ENCODE peak calls at places on chromosome 5, in eight cellular contexts. C, V, H, U, I, B, O and E are unnamed samples.

GRCh38 chr5:61964199-61964598 is 341.8 kb upstream of the KIF2A start:
- DNase-seq in I (no peak), H (no peak), B (no peak), C (no peak), U (no peak), V (peak; percentile 19), O (no peak), E (no peak)

GRCh38 chr5:159427180-159428012 is 97.1 kb upstream of the IL12B start:
- DNase-seq in V (no peak), H (no peak), U (no peak), O (no peak), I (no peak), B (no peak), C (no peak), E (no peak)

GRCh38 chr5:119336846-119337564 is 18.8 kb upstream of the TNFAIP8 start:
- DNase-seq in B (no peak), C (no peak), H (no peak), V (no peak), O (no peak), U (peak; percentile 65), I (no peak), E (no peak)

GRCh38 chr5:156367602-156368001 is 40.6 kb downstream of the SGCD start:
- DNase-seq in H (no peak), O (no peak), C (no peak), V (peak; percentile 98), I (no peak), U (no peak), B (no peak), E (no peak)

GRCh38 chr5:98231089-98231488 is 542.4 kb upstream of the RGMB start:
- DNase-seq in U (no peak), I (no peak), H (no peak), O (no peak), B (no peak), V (no peak), C (no peak), E (no peak)

GRCh38 chr5:17014686-17015085 is 78.6 kb upstream of the MYO10 start:
- DNase-seq in U (no peak), B (no peak), O (no peak), V (no peak), H (no peak), I (no peak), C (no peak), E (no peak)

GRCh38 chr5:119395080-119395836 is 39.4 kb downstream of the TNFAIP8 start:
- DNase-seq in O (no peak), C (no peak), V (no peak), I (no peak), H (no peak), B (no peak), U (no peak), E (no peak)

GRCh38 chr5:137203011-137203632 is 296.0 kb downstream of the SPOCK1 start:
- DNase-seq in C (peak; percentile 50), U (no peak), O (no peak), V (no peak), H (no peak), I (no peak), B (no peak), E (no peak)

GRCh38 chr5:178428341-178429155 is 161.6 kb downstream of the COL23A1 start:
- DNase-seq in C (no peak), V (no peak), H (no peak), O (no peak), I (no peak), U (no peak), B (no peak), E (peak; percentile 28)

GRCh38 chr5:35229076-35230042 is 928 bp downstream of the PRLR start:
- DNase-seq in H (no peak), C (peak; percentile 93), V (peak; percentile 8), I (peak; percentile 3), U (no peak), B (no peak), O (no peak), E (peak; percentile 54)

GRCh38 chr5:159456722-159457462 is 126.6 kb upstream of the IL12B start:
- DNase-seq in H (peak; percentile 24), I (no peak), V (peak; percentile 62), U (no peak), O (no peak), B (no peak), C (peak; percentile 36), E (no peak)

GRCh38 chr5:33933723-33934544 is 2.3 kb upstream of the RXFP3 start:
- DNase-seq in H (no peak), V (peak; percentile 44), O (no peak), C (no peak), B (no peak), I (no peak), U (no peak), E (no peak)